ENCODE peak calls at places on chromosomes 11 and 22, in six cellular contexts. One of them, this sample, is unnamed. For H3K27me3 and H3K4me1, the result is how much of the 10 kb centered on the place peaks cover.

GRCh38 chr11:10488121-10488580 is 33.1 kb downstream of the AMPD3 start:
- DNase-seq in CD8-positive, alpha-beta T cell: no peak
- DNase-seq in mesenchymal stem cell: no peak
- DNase-seq in GM23248: no peak
- DNase-seq in transverse colon: peak
- DNase-seq in effector memory CD4-positive, alpha-beta T cell: no peak
- DNase-seq in this sample: no peak

GRCh38 chr11:18332302-18332701 is 9.9 kb downstream of the GTF2H1 start:
- DNase-seq in CD8-positive, alpha-beta T cell: no peak
- DNase-seq in mesenchymal stem cell: no peak
- DNase-seq in GM23248: no peak
- DNase-seq in transverse colon: no peak
- DNase-seq in effector memory CD4-positive, alpha-beta T cell: no peak
- DNase-seq in this sample: no peak

GRCh38 chr11:68214173-68215086 is 1.3 kb upstream of the KMT5B start:
- DNase-seq in CD8-positive, alpha-beta T cell: no peak
- DNase-seq in mesenchymal stem cell: no peak
- DNase-seq in GM23248: peak
- DNase-seq in transverse colon: peak
- DNase-seq in effector memory CD4-positive, alpha-beta T cell: no peak
- DNase-seq in this sample: no peak

GRCh38 chr11:47565340-47566165 is at the start of gene PTPMT1:
- DNase-seq in CD8-positive, alpha-beta T cell: peak
- DNase-seq in mesenchymal stem cell: peak
- DNase-seq in GM23248: peak
- DNase-seq in transverse colon: peak
- DNase-seq in effector memory CD4-positive, alpha-beta T cell: peak
- DNase-seq in this sample: no peak

GRCh38 chr11:113384551-113384950 is 3.0 kb upstream of the ANKK1 start:
- DNase-seq in CD8-positive, alpha-beta T cell: no peak
- DNase-seq in mesenchymal stem cell: peak
- DNase-seq in GM23248: peak
- DNase-seq in transverse colon: no peak
- DNase-seq in effector memory CD4-positive, alpha-beta T cell: no peak
- DNase-seq in this sample: no peak

GRCh38 chr22:38315801-38316339 is 1.4 kb downstream of the CSNK1E start:
- DNase-seq in CD8-positive, alpha-beta T cell: peak
- DNase-seq in mesenchymal stem cell: no peak
- DNase-seq in GM23248: peak
- DNase-seq in transverse colon: no peak
- DNase-seq in effector memory CD4-positive, alpha-beta T cell: peak
- DNase-seq in this sample: no peak

GRCh38 chr22:47340851-47341436 is 578.5 kb downstream of the TBC1D22A start:
- DNase-seq in CD8-positive, alpha-beta T cell: no peak
- DNase-seq in mesenchymal stem cell: no peak
- DNase-seq in GM23248: peak
- DNase-seq in transverse colon: no peak
- DNase-seq in effector memory CD4-positive, alpha-beta T cell: no peak
- DNase-seq in this sample: no peak

GRCh38 chr22:39029227-39029626 is 8.3 kb downstream of the APOBEC3D start:
- DNase-seq in CD8-positive, alpha-beta T cell: no peak
- DNase-seq in mesenchymal stem cell: no peak
- DNase-seq in GM23248: no peak
- DNase-seq in transverse colon: no peak
- DNase-seq in effector memory CD4-positive, alpha-beta T cell: no peak
- DNase-seq in this sample: no peak

GRCh38 chr22:38751422-38752346 is 4.1 kb downstream of the SUN2 start:
- DNase-seq in CD8-positive, alpha-beta T cell: peak
- DNase-seq in mesenchymal stem cell: no peak
- DNase-seq in GM23248: no peak
- DNase-seq in transverse colon: peak
- DNase-seq in effector memory CD4-positive, alpha-beta T cell: peak
- DNase-seq in this sample: no peak

GRCh38 chr22:41697126-41697775 is 2.1 kb upstream of the MEI1 start:
- DNase-seq in CD8-positive, alpha-beta T cell: peak
- DNase-seq in mesenchymal stem cell: peak
- DNase-seq in GM23248: peak
- DNase-seq in transverse colon: peak
- DNase-seq in effector memory CD4-positive, alpha-beta T cell: peak
- DNase-seq in this sample: peak

GRCh38 chr22:41702763-41703162 is 3.5 kb downstream of the MEI1 start:
- DNase-seq in CD8-positive, alpha-beta T cell: no peak
- DNase-seq in mesenchymal stem cell: no peak
- DNase-seq in GM23248: no peak
- DNase-seq in transverse colon: no peak
- DNase-seq in effector memory CD4-positive, alpha-beta T cell: no peak
- DNase-seq in this sample: no peak

GRCh38 chr22:41700105-41700358 is 729 bp downstream of the MEI1 start:
- DNase-seq in CD8-positive, alpha-beta T cell: no peak
- DNase-seq in mesenchymal stem cell: no peak
- DNase-seq in GM23248: no peak
- DNase-seq in transverse colon: no peak
- DNase-seq in effector memory CD4-positive, alpha-beta T cell: no peak
- DNase-seq in this sample: no peak

GRCh38 chr22:41696714-41697113 is 2.6 kb upstream of the MEI1 start:
- DNase-seq in CD8-positive, alpha-beta T cell: no peak
- DNase-seq in mesenchymal stem cell: no peak
- DNase-seq in GM23248: no peak
- DNase-seq in transverse colon: peak
- DNase-seq in effector memory CD4-positive, alpha-beta T cell: no peak
- DNase-seq in this sample: no peak

DNA sequence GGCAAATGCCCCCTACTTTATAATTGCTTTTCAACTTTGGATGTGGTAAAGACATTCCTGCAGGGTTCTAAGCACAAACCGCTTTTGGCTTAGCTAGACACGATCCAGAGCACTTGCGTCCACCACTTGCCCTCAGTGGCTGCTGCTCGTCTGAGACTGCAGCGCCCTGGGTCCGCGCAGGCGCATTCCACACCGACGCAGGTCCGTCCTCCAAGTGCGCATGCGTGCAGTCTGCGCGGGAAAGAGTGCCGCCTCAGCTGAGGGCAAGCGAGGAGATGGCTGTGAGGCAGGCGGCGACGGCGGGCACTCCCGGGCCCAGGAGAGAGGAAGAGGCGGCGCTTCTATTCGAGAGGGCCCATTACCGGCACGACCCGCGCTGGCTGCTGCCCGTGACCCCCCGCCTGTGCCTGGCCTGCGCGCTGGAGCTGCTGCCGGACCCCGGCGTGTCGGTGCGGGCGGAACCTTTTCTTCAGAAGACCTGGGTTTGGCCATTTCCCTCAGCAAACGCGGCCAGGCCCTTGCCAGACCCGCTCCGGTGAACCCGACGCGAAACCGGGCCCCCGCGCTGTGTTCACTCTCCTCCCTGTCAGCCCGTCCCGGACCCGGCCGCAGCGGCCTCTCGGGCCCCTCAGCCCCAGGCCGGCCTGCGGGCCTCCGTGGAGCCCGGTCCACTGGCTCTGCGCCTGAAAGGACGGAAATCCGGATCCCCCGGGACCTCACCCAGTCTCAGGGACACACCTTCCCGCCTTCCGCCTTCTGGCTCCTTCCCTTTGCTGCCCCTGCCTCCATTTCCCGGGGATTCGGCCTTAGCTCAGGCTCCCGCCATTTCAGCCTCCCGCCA is at the start of gene MEI1:
- DNase-seq in CD8-positive, alpha-beta T cell: peak
- DNase-seq in mesenchymal stem cell: no peak
- DNase-seq in GM23248: peak
- DNase-seq in transverse colon: peak
- DNase-seq in effector memory CD4-positive, alpha-beta T cell: peak
- DNase-seq in this sample: no peak
- H3K27ac ChIP-seq in CD8-positive, alpha-beta T cell: no peak
- H3K27ac ChIP-seq in mesenchymal stem cell: no peak
- H3K27ac ChIP-seq in GM23248: no peak
- H3K27ac ChIP-seq in transverse colon: no peak
- H3K27ac ChIP-seq in effector memory CD4-positive, alpha-beta T cell: no peak
- H3K27ac ChIP-seq in this sample: no peak

GRCh38 chr11:69921429-69922014 is 102.3 kb upstream of the FGF3 start:
- DNase-seq in CD8-positive, alpha-beta T cell: no peak
- DNase-seq in mesenchymal stem cell: no peak
- DNase-seq in GM23248: no peak
- DNase-seq in transverse colon: no peak
- DNase-seq in effector memory CD4-positive, alpha-beta T cell: no peak
- DNase-seq in this sample: no peak

GRCh38 chr11:69923641-69924307 is 104.6 kb upstream of the FGF3 start:
- DNase-seq in CD8-positive, alpha-beta T cell: no peak
- DNase-seq in mesenchymal stem cell: no peak
- DNase-seq in GM23248: no peak
- DNase-seq in transverse colon: no peak
- DNase-seq in effector memory CD4-positive, alpha-beta T cell: no peak
- DNase-seq in this sample: no peak

GRCh38 chr11:69923196-69923595 is 104.0 kb upstream of the FGF3 start:
- DNase-seq in CD8-positive, alpha-beta T cell: no peak
- DNase-seq in mesenchymal stem cell: no peak
- DNase-seq in GM23248: no peak
- DNase-seq in transverse colon: no peak
- DNase-seq in effector memory CD4-positive, alpha-beta T cell: no peak
- DNase-seq in this sample: no peak

GRCh38 chr11:69922015-69922595 is 102.9 kb upstream of the FGF3 start:
- DNase-seq in CD8-positive, alpha-beta T cell: no peak
- DNase-seq in mesenchymal stem cell: no peak
- DNase-seq in GM23248: no peak
- DNase-seq in transverse colon: no peak
- DNase-seq in effector memory CD4-positive, alpha-beta T cell: no peak
- DNase-seq in this sample: no peak

DNA sequence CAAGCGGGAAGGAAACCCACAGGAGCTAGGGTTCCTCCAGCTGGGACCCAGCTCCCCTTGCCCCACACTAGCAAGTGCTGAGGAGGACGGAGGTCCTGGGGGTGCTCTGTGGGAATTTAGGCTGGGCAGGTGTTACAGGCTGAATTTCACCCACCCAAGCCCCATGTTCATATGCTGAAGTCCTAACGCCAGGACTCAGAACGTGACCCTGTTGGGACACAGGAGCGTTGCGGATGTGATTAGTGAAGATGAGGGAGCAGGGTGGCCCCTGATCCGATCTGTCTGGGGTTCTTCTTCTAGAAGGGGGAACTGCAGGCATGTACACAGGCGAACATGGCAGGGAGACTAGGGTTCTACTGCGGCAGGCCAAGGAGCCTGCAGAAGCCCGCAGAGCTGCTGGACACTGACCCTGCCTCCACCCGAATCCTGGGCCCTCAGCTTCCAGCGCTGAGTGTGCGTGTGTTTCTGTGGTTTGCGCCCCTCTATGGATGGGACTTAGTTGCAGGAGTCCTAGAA is 103.4 kb upstream of the FGF3 start:
- DNase-seq in CD8-positive, alpha-beta T cell: no peak
- DNase-seq in mesenchymal stem cell: no peak
- DNase-seq in GM23248: no peak
- DNase-seq in transverse colon: no peak
- DNase-seq in effector memory CD4-positive, alpha-beta T cell: no peak
- DNase-seq in this sample: no peak
- H3K27me3 ChIP-seq in CD8-positive, alpha-beta T cell: under half
- H3K27me3 ChIP-seq in mesenchymal stem cell: half or more
- H3K27me3 ChIP-seq in GM23248: under half
- H3K27me3 ChIP-seq in transverse colon: under half
- H3K27me3 ChIP-seq in effector memory CD4-positive, alpha-beta T cell: under half
- H3K27me3 ChIP-seq in this sample: under half

DNA sequence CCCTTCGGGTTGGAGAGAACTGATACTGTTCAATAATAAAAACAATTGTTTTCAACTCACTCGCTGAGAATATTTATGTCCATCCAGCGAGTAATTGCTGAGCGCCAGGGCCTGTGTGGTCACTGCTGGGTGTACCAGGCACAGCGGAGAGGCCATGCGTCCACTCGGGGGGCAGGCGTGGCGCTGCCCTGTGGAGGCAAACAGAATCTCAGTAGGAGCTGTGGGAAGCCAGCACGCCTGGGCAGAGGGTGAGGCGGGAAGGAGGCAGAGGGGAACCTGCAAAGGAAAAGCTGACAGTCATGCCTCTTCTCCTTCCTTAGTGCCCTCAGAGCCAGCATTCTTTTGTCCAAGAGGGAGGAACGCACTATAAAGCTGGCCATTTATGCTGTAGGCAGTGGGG is 11.4 kb downstream of the GLB1L3 start:
- DNase-seq in CD8-positive, alpha-beta T cell: no peak
- DNase-seq in mesenchymal stem cell: no peak
- DNase-seq in GM23248: no peak
- DNase-seq in transverse colon: no peak
- DNase-seq in effector memory CD4-positive, alpha-beta T cell: no peak
- DNase-seq in this sample: no peak
- H3K4me1 ChIP-seq in CD8-positive, alpha-beta T cell: under half
- H3K4me1 ChIP-seq in mesenchymal stem cell: under half
- H3K4me1 ChIP-seq in GM23248: under half
- H3K4me1 ChIP-seq in transverse colon: under half
- H3K4me1 ChIP-seq in effector memory CD4-positive, alpha-beta T cell: under half
- H3K4me1 ChIP-seq in this sample: under half

DNA sequence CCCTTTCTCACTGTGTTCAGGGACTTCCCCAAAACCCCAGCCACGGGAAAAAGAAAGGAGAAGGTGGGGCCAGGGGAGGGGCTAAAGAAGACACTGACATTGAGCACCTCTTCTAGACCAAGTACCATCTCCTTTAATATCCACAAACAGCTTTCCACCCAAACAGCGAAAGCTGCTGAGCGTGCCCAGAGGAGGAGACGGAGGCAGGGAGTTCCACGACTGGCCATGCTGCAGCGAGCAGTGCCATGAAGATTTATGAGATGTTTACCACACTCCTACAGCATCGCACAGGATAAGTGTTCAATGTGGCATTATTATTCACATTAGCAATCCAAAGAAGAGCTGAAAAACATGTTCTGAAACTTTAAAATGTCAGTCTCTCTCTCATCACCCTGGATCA is 127.4 kb downstream of the LARGE1 start:
- DNase-seq in CD8-positive, alpha-beta T cell: no peak
- DNase-seq in mesenchymal stem cell: peak
- DNase-seq in GM23248: peak
- DNase-seq in transverse colon: no peak
- DNase-seq in effector memory CD4-positive, alpha-beta T cell: no peak
- DNase-seq in this sample: no peak
- H3K27ac ChIP-seq in CD8-positive, alpha-beta T cell: no peak
- H3K27ac ChIP-seq in mesenchymal stem cell: no peak
- H3K27ac ChIP-seq in GM23248: no peak
- H3K27ac ChIP-seq in transverse colon: peak
- H3K27ac ChIP-seq in effector memory CD4-positive, alpha-beta T cell: no peak
- H3K27ac ChIP-seq in this sample: no peak

This sample was measured in iPS DF 6.9.